ENCODE peak calls at places on chromosomes 4 and X, in five cellular contexts. One of them, this sample, is unnamed.
A peak's percentile ranks its signal among the peaks of the same experiment; 100 is the strongest.

GRCh38 chrX:123990602-123991001 is 29.1 kb downstream of the STAG2 start:
- DNase-seq in cardiac fibroblast: no peak
- DNase-seq in NCI-H1105: no peak
- DNase-seq in stomach: no peak
- DNase-seq in CD4-positive, alpha-beta T cell: no peak
- DNase-seq in this sample: no peak

GRCh38 chrX:130654409-130654970 is 248.5 kb downstream of the ENOX2 start:
- DNase-seq in stomach: no peak
- DNase-seq in cardiac fibroblast: peak; percentile 6
- DNase-seq in NCI-H1105: no peak
- DNase-seq in CD4-positive, alpha-beta T cell: no peak
- DNase-seq in this sample: peak; percentile 9

GRCh38 chr4:134862116-134862515 is 660.5 kb upstream of the PABPC4L start:
- DNase-seq in cardiac fibroblast: no peak
- DNase-seq in stomach: no peak
- DNase-seq in CD4-positive, alpha-beta T cell: no peak
- DNase-seq in NCI-H1105: no peak
- DNase-seq in this sample: no peak

GRCh38 chrX:37921758-37922157 is 74.4 kb upstream of the DYNLT3 start:
- DNase-seq in cardiac fibroblast: peak; percentile 3
- DNase-seq in stomach: no peak
- DNase-seq in NCI-H1105: no peak
- DNase-seq in CD4-positive, alpha-beta T cell: no peak
- DNase-seq in this sample: peak; percentile 12

GRCh38 chr4:56958111-56958517 is 19.3 kb downstream of the NOA1 start:
- DNase-seq in NCI-H1105: peak; percentile 6
- DNase-seq in CD4-positive, alpha-beta T cell: no peak
- DNase-seq in cardiac fibroblast: peak; percentile 97
- DNase-seq in stomach: peak; percentile 65
- DNase-seq in this sample: peak; percentile 93

GRCh38 chr4:48379587-48380140 is 38.3 kb downstream of the SLAIN2 start:
- DNase-seq in stomach: no peak
- DNase-seq in CD4-positive, alpha-beta T cell: no peak
- DNase-seq in cardiac fibroblast: no peak
- DNase-seq in NCI-H1105: no peak
- DNase-seq in this sample: no peak

GRCh38 chrX:16638533-16638932 is 11.4 kb upstream of the S100G start:
- DNase-seq in stomach: no peak
- DNase-seq in CD4-positive, alpha-beta T cell: no peak
- DNase-seq in cardiac fibroblast: no peak
- DNase-seq in NCI-H1105: no peak
- DNase-seq in this sample: no peak

GRCh38 chrX:140744085-140744484 is 34.5 kb downstream of the LINC00632 start:
- DNase-seq in CD4-positive, alpha-beta T cell: no peak
- DNase-seq in cardiac fibroblast: no peak
- DNase-seq in NCI-H1105: no peak
- DNase-seq in stomach: no peak
- DNase-seq in this sample: no peak

GRCh38 chr4:48375651-48376291 is 34.4 kb downstream of the SLAIN2 start:
- DNase-seq in stomach: peak; percentile 31
- DNase-seq in CD4-positive, alpha-beta T cell: no peak
- DNase-seq in NCI-H1105: no peak
- DNase-seq in cardiac fibroblast: peak; percentile 76
- DNase-seq in this sample: peak; percentile 9

GRCh38 chr4:32560306-32560705 is 1840.1 kb downstream of the PCDH7 start:
- DNase-seq in CD4-positive, alpha-beta T cell: no peak
- DNase-seq in stomach: no peak
- DNase-seq in NCI-H1105: peak; percentile 37
- DNase-seq in cardiac fibroblast: peak; percentile 90
- DNase-seq in this sample: peak; percentile 6

GRCh38 chr4:1728061-1728980 is 7.0 kb downstream of the TACC3 start:
- DNase-seq in NCI-H1105: no peak
- DNase-seq in stomach: peak; percentile 59
- DNase-seq in cardiac fibroblast: no peak
- DNase-seq in CD4-positive, alpha-beta T cell: no peak
- DNase-seq in this sample: no peak

GRCh38 chr4:72446353-72447055 is 122.5 kb downstream of the ADAMTS3 start:
- DNase-seq in stomach: no peak
- DNase-seq in cardiac fibroblast: peak; percentile 16
- DNase-seq in CD4-positive, alpha-beta T cell: no peak
- DNase-seq in NCI-H1105: no peak
- DNase-seq in this sample: peak; percentile 17

GRCh38 chr4:77821775-77822174 is 2.6 kb upstream of the CNOT6L start:
- DNase-seq in cardiac fibroblast: no peak
- DNase-seq in stomach: no peak
- DNase-seq in CD4-positive, alpha-beta T cell: peak; percentile 38
- DNase-seq in NCI-H1105: no peak
- DNase-seq in this sample: no peak

GRCh38 chrX:119459181-119459580 is 9.1 kb upstream of the SLC25A5 start:
- DNase-seq in NCI-H1105: no peak
- DNase-seq in CD4-positive, alpha-beta T cell: no peak
- DNase-seq in cardiac fibroblast: no peak
- DNase-seq in stomach: no peak
- DNase-seq in this sample: peak; percentile 15

GRCh38 chr4:184893836-184894571 is 68.2 kb upstream of the ACSL1 start:
- DNase-seq in cardiac fibroblast: no peak
- DNase-seq in CD4-positive, alpha-beta T cell: no peak
- DNase-seq in stomach: no peak
- DNase-seq in NCI-H1105: no peak
- DNase-seq in this sample: no peak

GRCh38 chr4:128574706-128575105 is 234.8 kb upstream of the JADE1 start:
- DNase-seq in NCI-H1105: peak; percentile 16
- DNase-seq in stomach: peak; percentile 85
- DNase-seq in CD4-positive, alpha-beta T cell: peak; percentile 31
- DNase-seq in cardiac fibroblast: peak; percentile 87
- DNase-seq in this sample: peak; percentile 30

GRCh38 chrX:53438174-53438831 is 4.1 kb upstream of the HSD17B10 start:
- DNase-seq in stomach: no peak
- DNase-seq in NCI-H1105: no peak
- DNase-seq in cardiac fibroblast: no peak
- DNase-seq in CD4-positive, alpha-beta T cell: no peak
- DNase-seq in this sample: no peak

GRCh38 chrX:49754238-49754857 is 58.6 kb upstream of the PAGE1 start:
- DNase-seq in CD4-positive, alpha-beta T cell: peak; percentile 36
- DNase-seq in stomach: peak; percentile 46
- DNase-seq in NCI-H1105: peak; percentile 3
- DNase-seq in cardiac fibroblast: peak; percentile 42
- DNase-seq in this sample: peak; percentile 49

GRCh38 chrX:53695901-53696300 is 9.4 kb upstream of the HUWE1 start:
- DNase-seq in NCI-H1105: peak; percentile 67
- DNase-seq in stomach: no peak
- DNase-seq in CD4-positive, alpha-beta T cell: no peak
- DNase-seq in cardiac fibroblast: no peak
- DNase-seq in this sample: no peak

GRCh38 chr4:159655547-159655946 is 552.7 kb downstream of the RAPGEF2 start:
- DNase-seq in NCI-H1105: no peak
- DNase-seq in stomach: no peak
- DNase-seq in cardiac fibroblast: peak; percentile 66
- DNase-seq in CD4-positive, alpha-beta T cell: no peak
- DNase-seq in this sample: no peak

GRCh38 chrX:121579016-121579760 is 531.8 kb downstream of the GLUD2 start:
- DNase-seq in NCI-H1105: no peak
- DNase-seq in stomach: no peak
- DNase-seq in cardiac fibroblast: peak; percentile 49
- DNase-seq in CD4-positive, alpha-beta T cell: no peak
- DNase-seq in this sample: no peak

This sample was measured in AG20443.